ENCODE peak calls at places on chromosomes 16 and 17, in six cellular contexts. One of them, this sample, is unnamed. For H3K4me1, the result is how much of the 10 kb centered on the place peaks cover.

GRCh38 chr17:75950850-75951554 is 10.2 kb upstream of the FBF1 start:
- DNase-seq in mesenchymal stem cell: peak
- DNase-seq in neural progenitor cell: no peak
- DNase-seq in prostate gland: no peak
- DNase-seq in CD4-positive, CD25-positive, alpha-beta regulatory T cell: no peak
- DNase-seq in psoas muscle: no peak
- DNase-seq in this sample: no peak

GRCh38 chr17:83083368-83084201 is 4.2 kb downstream of the METRNL start:
- DNase-seq in mesenchymal stem cell: peak
- DNase-seq in neural progenitor cell: no peak
- DNase-seq in prostate gland: no peak
- DNase-seq in CD4-positive, CD25-positive, alpha-beta regulatory T cell: no peak
- DNase-seq in psoas muscle: peak
- DNase-seq in this sample: peak

GRCh38 chr17:74478369-74479100 is 12.1 kb downstream of the CD300A start:
- DNase-seq in mesenchymal stem cell: no peak
- DNase-seq in neural progenitor cell: no peak
- DNase-seq in prostate gland: no peak
- DNase-seq in CD4-positive, CD25-positive, alpha-beta regulatory T cell: no peak
- DNase-seq in psoas muscle: no peak
- DNase-seq in this sample: no peak

GRCh38 chr16:77298638-77299360 is 99.6 kb downstream of the SYCE1L start:
- DNase-seq in mesenchymal stem cell: peak
- DNase-seq in neural progenitor cell: no peak
- DNase-seq in prostate gland: no peak
- DNase-seq in CD4-positive, CD25-positive, alpha-beta regulatory T cell: no peak
- DNase-seq in psoas muscle: no peak
- DNase-seq in this sample: no peak

GRCh38 chr17:1577186-1577585 is 14.6 kb upstream of the PITPNA start:
- DNase-seq in mesenchymal stem cell: peak
- DNase-seq in neural progenitor cell: no peak
- DNase-seq in prostate gland: peak
- DNase-seq in CD4-positive, CD25-positive, alpha-beta regulatory T cell: no peak
- DNase-seq in psoas muscle: peak
- DNase-seq in this sample: no peak

GRCh38 chr16:31874354-31875111 is 926 bp downstream of the ZNF267 start:
- DNase-seq in mesenchymal stem cell: peak
- DNase-seq in neural progenitor cell: peak
- DNase-seq in prostate gland: no peak
- DNase-seq in CD4-positive, CD25-positive, alpha-beta regulatory T cell: peak
- DNase-seq in psoas muscle: no peak
- DNase-seq in this sample: no peak

GRCh38 chr17:7262192-7263070 is at the start of gene CLDN7:
- DNase-seq in mesenchymal stem cell: no peak
- DNase-seq in neural progenitor cell: peak
- DNase-seq in prostate gland: peak
- DNase-seq in CD4-positive, CD25-positive, alpha-beta regulatory T cell: no peak
- DNase-seq in psoas muscle: no peak
- DNase-seq in this sample: no peak

GRCh38 chr16:47644166-47644565 is 183.0 kb downstream of the PHKB start:
- DNase-seq in mesenchymal stem cell: peak
- DNase-seq in neural progenitor cell: no peak
- DNase-seq in prostate gland: no peak
- DNase-seq in CD4-positive, CD25-positive, alpha-beta regulatory T cell: no peak
- DNase-seq in psoas muscle: no peak
- DNase-seq in this sample: no peak

GRCh38 chr17:75808905-75809621 is 24.5 kb downstream of the UNK start:
- DNase-seq in mesenchymal stem cell: peak
- DNase-seq in neural progenitor cell: no peak
- DNase-seq in prostate gland: peak
- DNase-seq in CD4-positive, CD25-positive, alpha-beta regulatory T cell: no peak
- DNase-seq in psoas muscle: peak
- DNase-seq in this sample: no peak

DNA sequence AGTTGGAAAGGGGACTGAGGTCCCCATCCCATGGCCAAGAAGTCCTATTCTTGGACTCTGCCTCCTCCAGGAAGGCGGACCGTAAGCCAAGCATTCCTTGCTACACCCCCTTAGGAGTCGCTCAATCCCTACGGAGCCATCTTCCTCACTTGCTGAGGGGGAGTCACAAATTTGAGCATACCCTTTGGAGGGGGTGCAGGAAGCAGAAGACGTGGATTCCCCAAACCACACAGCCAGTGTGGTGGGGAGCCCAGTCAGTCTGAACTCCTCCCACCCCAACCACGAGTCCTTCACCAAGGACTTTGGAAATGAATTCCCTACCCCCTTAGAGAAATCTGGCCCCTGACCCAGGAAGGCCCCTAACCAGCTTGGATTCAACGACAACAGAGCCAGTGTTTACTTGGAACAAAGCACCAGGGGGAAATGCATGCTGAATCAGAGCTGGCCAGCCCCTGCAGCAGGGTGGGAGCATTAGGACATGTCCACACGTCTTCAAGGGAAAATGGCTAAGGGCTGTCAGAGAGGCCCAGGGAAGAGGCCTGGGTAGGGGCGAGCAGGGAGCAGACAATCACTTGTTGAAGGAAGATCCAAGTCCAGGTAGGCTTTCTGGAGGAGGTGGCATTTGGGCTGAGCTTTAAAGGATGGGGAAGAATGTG is 5.5 kb upstream of the TMEM92 start:
- DNase-seq in mesenchymal stem cell: peak
- DNase-seq in neural progenitor cell: peak
- DNase-seq in prostate gland: no peak
- DNase-seq in CD4-positive, CD25-positive, alpha-beta regulatory T cell: no peak
- DNase-seq in psoas muscle: no peak
- DNase-seq in this sample: no peak
- H3K4me1 ChIP-seq in mesenchymal stem cell: half or more
- H3K4me1 ChIP-seq in neural progenitor cell: under half
- H3K4me1 ChIP-seq in prostate gland: under half
- H3K4me1 ChIP-seq in CD4-positive, CD25-positive, alpha-beta regulatory T cell: under half
- H3K4me1 ChIP-seq in psoas muscle: under half
- H3K4me1 ChIP-seq in this sample: under half

GRCh38 chr17:79298801-79299200 is 224.2 kb downstream of the ENGASE start:
- DNase-seq in mesenchymal stem cell: no peak
- DNase-seq in neural progenitor cell: no peak
- DNase-seq in prostate gland: no peak
- DNase-seq in CD4-positive, CD25-positive, alpha-beta regulatory T cell: no peak
- DNase-seq in psoas muscle: no peak
- DNase-seq in this sample: no peak
- H3K4me1 ChIP-seq in mesenchymal stem cell: under half
- H3K4me1 ChIP-seq in neural progenitor cell: under half
- H3K4me1 ChIP-seq in prostate gland: under half
- H3K4me1 ChIP-seq in CD4-positive, CD25-positive, alpha-beta regulatory T cell: under half
- H3K4me1 ChIP-seq in psoas muscle: under half
- H3K4me1 ChIP-seq in this sample: under half

GRCh38 chr17:28895794-28896447 is 1.6 kb downstream of the FLOT2 start:
- DNase-seq in mesenchymal stem cell: no peak
- DNase-seq in neural progenitor cell: peak
- DNase-seq in prostate gland: no peak
- DNase-seq in CD4-positive, CD25-positive, alpha-beta regulatory T cell: no peak
- DNase-seq in psoas muscle: no peak
- DNase-seq in this sample: no peak
- H3K4me1 ChIP-seq in mesenchymal stem cell: under half
- H3K4me1 ChIP-seq in neural progenitor cell: under half
- H3K4me1 ChIP-seq in prostate gland: under half
- H3K4me1 ChIP-seq in CD4-positive, CD25-positive, alpha-beta regulatory T cell: half or more
- H3K4me1 ChIP-seq in psoas muscle: under half
- H3K4me1 ChIP-seq in this sample: half or more

GRCh38 chr16:30024451-30024850 is 1.5 kb downstream of the C16orf92 start:
- DNase-seq in mesenchymal stem cell: no peak
- DNase-seq in neural progenitor cell: no peak
- DNase-seq in prostate gland: no peak
- DNase-seq in CD4-positive, CD25-positive, alpha-beta regulatory T cell: no peak
- DNase-seq in psoas muscle: no peak
- DNase-seq in this sample: no peak
- H3K4me1 ChIP-seq in mesenchymal stem cell: under half
- H3K4me1 ChIP-seq in neural progenitor cell: under half
- H3K4me1 ChIP-seq in prostate gland: under half
- H3K4me1 ChIP-seq in CD4-positive, CD25-positive, alpha-beta regulatory T cell: under half
- H3K4me1 ChIP-seq in psoas muscle: under half
- H3K4me1 ChIP-seq in this sample: under half

GRCh38 chr16:4091638-4092037 is 24.6 kb downstream of the ADCY9 start:
- DNase-seq in mesenchymal stem cell: no peak
- DNase-seq in neural progenitor cell: no peak
- DNase-seq in prostate gland: no peak
- DNase-seq in CD4-positive, CD25-positive, alpha-beta regulatory T cell: no peak
- DNase-seq in psoas muscle: no peak
- DNase-seq in this sample: no peak
- H3K4me1 ChIP-seq in mesenchymal stem cell: under half
- H3K4me1 ChIP-seq in neural progenitor cell: under half
- H3K4me1 ChIP-seq in prostate gland: under half
- H3K4me1 ChIP-seq in CD4-positive, CD25-positive, alpha-beta regulatory T cell: under half
- H3K4me1 ChIP-seq in psoas muscle: half or more
- H3K4me1 ChIP-seq in this sample: under half

GRCh38 chr17:19242926-19243325 is 5.8 kb downstream of the EPN2 start:
- DNase-seq in mesenchymal stem cell: no peak
- DNase-seq in neural progenitor cell: no peak
- DNase-seq in prostate gland: no peak
- DNase-seq in CD4-positive, CD25-positive, alpha-beta regulatory T cell: no peak
- DNase-seq in psoas muscle: no peak
- DNase-seq in this sample: no peak

GRCh38 chr17:19244357-19244756 is 7.2 kb downstream of the EPN2 start:
- DNase-seq in mesenchymal stem cell: no peak
- DNase-seq in neural progenitor cell: no peak
- DNase-seq in prostate gland: no peak
- DNase-seq in CD4-positive, CD25-positive, alpha-beta regulatory T cell: no peak
- DNase-seq in psoas muscle: no peak
- DNase-seq in this sample: no peak

GRCh38 chr17:19244796-19245195 is 7.6 kb downstream of the EPN2 start:
- DNase-seq in mesenchymal stem cell: no peak
- DNase-seq in neural progenitor cell: no peak
- DNase-seq in prostate gland: no peak
- DNase-seq in CD4-positive, CD25-positive, alpha-beta regulatory T cell: no peak
- DNase-seq in psoas muscle: no peak
- DNase-seq in this sample: no peak

GRCh38 chr17:19242323-19242722 is 5.2 kb downstream of the EPN2 start:
- DNase-seq in mesenchymal stem cell: no peak
- DNase-seq in neural progenitor cell: no peak
- DNase-seq in prostate gland: no peak
- DNase-seq in CD4-positive, CD25-positive, alpha-beta regulatory T cell: no peak
- DNase-seq in psoas muscle: no peak
- DNase-seq in this sample: no peak

GRCh38 chr17:19243838-19244237 is 6.7 kb downstream of the EPN2 start:
- DNase-seq in mesenchymal stem cell: no peak
- DNase-seq in neural progenitor cell: no peak
- DNase-seq in prostate gland: no peak
- DNase-seq in CD4-positive, CD25-positive, alpha-beta regulatory T cell: no peak
- DNase-seq in psoas muscle: no peak
- DNase-seq in this sample: no peak
- H3K4me1 ChIP-seq in mesenchymal stem cell: under half
- H3K4me1 ChIP-seq in neural progenitor cell: under half
- H3K4me1 ChIP-seq in prostate gland: under half
- H3K4me1 ChIP-seq in CD4-positive, CD25-positive, alpha-beta regulatory T cell: under half
- H3K4me1 ChIP-seq in psoas muscle: under half
- H3K4me1 ChIP-seq in this sample: under half

This sample was measured in CD8-positive, alpha-beta T cell.